ENCODE peak calls at places on chromosomes 7 and 10, in ten cellular contexts. One of them, this sample, is unnamed.
A peak's percentile ranks its signal among the peaks of the same experiment; 100 is the strongest.

GRCh38 chr10:3622845-3623621 is 162.0 kb downstream of the KLF6 start:
- DNase-seq in NCI-H1694 treated with DMSO at 0.1 percent for 48 hours: no peak
- DNase-seq in GM12865: peak; percentile 61
- DNase-seq in HT1080: peak; percentile 21
- DNase-seq in stimulated activated CD8-positive, alpha-beta memory T cell treated with anti-CD3 and anti-CD28 coated beads, Interleukin-12 subunit alpha, Interleukin-12 subunit beta, amount 100 ng/mL, for 1 hour: no peak
- DNase-seq in transverse colon: no peak
- DNase-seq in activated T-helper 1 cell treated with anti-CD3 and anti-CD28 coated beads, Interleukin-2, amount 50 U/mL, for 16 hours: no peak
- DNase-seq in left colon: no peak
- DNase-seq in EH: peak; percentile 88
- DNase-seq in activated CD4-positive, alpha-beta T cell treated with anti-CD3 and anti-CD28 coated beads, Interleukin-2, amount 10 ng/mL, durations not matched to agents 24 days and 14 days: peak; percentile 72
- DNase-seq in this sample: peak; percentile 69

GRCh38 chr10:71671983-71672535 is 47.5 kb downstream of the C10orf105 start:
- DNase-seq in NCI-H1694 treated with DMSO at 0.1 percent for 48 hours: no peak
- DNase-seq in GM12865: no peak
- DNase-seq in HT1080: no peak
- DNase-seq in stimulated activated CD8-positive, alpha-beta memory T cell treated with anti-CD3 and anti-CD28 coated beads, Interleukin-12 subunit alpha, Interleukin-12 subunit beta, amount 100 ng/mL, for 1 hour: no peak
- DNase-seq in transverse colon: no peak
- DNase-seq in activated T-helper 1 cell treated with anti-CD3 and anti-CD28 coated beads, Interleukin-2, amount 50 U/mL, for 16 hours: no peak
- DNase-seq in left colon: no peak
- DNase-seq in EH: no peak
- DNase-seq in activated CD4-positive, alpha-beta T cell treated with anti-CD3 and anti-CD28 coated beads, Interleukin-2, amount 10 ng/mL, durations not matched to agents 24 days and 14 days: no peak
- DNase-seq in this sample: no peak

GRCh38 chr10:15483215-15483970 is 112.3 kb upstream of the FAM171A1 start:
- DNase-seq in NCI-H1694 treated with DMSO at 0.1 percent for 48 hours: no peak
- DNase-seq in GM12865: no peak
- DNase-seq in HT1080: no peak
- DNase-seq in stimulated activated CD8-positive, alpha-beta memory T cell treated with anti-CD3 and anti-CD28 coated beads, Interleukin-12 subunit alpha, Interleukin-12 subunit beta, amount 100 ng/mL, for 1 hour: no peak
- DNase-seq in transverse colon: no peak
- DNase-seq in activated T-helper 1 cell treated with anti-CD3 and anti-CD28 coated beads, Interleukin-2, amount 50 U/mL, for 16 hours: no peak
- DNase-seq in left colon: no peak
- DNase-seq in EH: no peak
- DNase-seq in activated CD4-positive, alpha-beta T cell treated with anti-CD3 and anti-CD28 coated beads, Interleukin-2, amount 10 ng/mL, durations not matched to agents 24 days and 14 days: no peak
- DNase-seq in this sample: no peak

GRCh38 chr10:24691113-24691512 is 32.6 kb downstream of the ARHGAP21 start:
- DNase-seq in NCI-H1694 treated with DMSO at 0.1 percent for 48 hours: no peak
- DNase-seq in GM12865: no peak
- DNase-seq in HT1080: no peak
- DNase-seq in stimulated activated CD8-positive, alpha-beta memory T cell treated with anti-CD3 and anti-CD28 coated beads, Interleukin-12 subunit alpha, Interleukin-12 subunit beta, amount 100 ng/mL, for 1 hour: no peak
- DNase-seq in transverse colon: no peak
- DNase-seq in activated T-helper 1 cell treated with anti-CD3 and anti-CD28 coated beads, Interleukin-2, amount 50 U/mL, for 16 hours: no peak
- DNase-seq in left colon: no peak
- DNase-seq in EH: no peak
- DNase-seq in activated CD4-positive, alpha-beta T cell treated with anti-CD3 and anti-CD28 coated beads, Interleukin-2, amount 10 ng/mL, durations not matched to agents 24 days and 14 days: no peak
- DNase-seq in this sample: no peak

GRCh38 chr7:9036080-9036479 is 602.7 kb downstream of the NXPH1 start:
- DNase-seq in NCI-H1694 treated with DMSO at 0.1 percent for 48 hours: no peak
- DNase-seq in GM12865: no peak
- DNase-seq in HT1080: no peak
- DNase-seq in stimulated activated CD8-positive, alpha-beta memory T cell treated with anti-CD3 and anti-CD28 coated beads, Interleukin-12 subunit alpha, Interleukin-12 subunit beta, amount 100 ng/mL, for 1 hour: no peak
- DNase-seq in transverse colon: no peak
- DNase-seq in activated T-helper 1 cell treated with anti-CD3 and anti-CD28 coated beads, Interleukin-2, amount 50 U/mL, for 16 hours: no peak
- DNase-seq in left colon: no peak
- DNase-seq in EH: no peak
- DNase-seq in activated CD4-positive, alpha-beta T cell treated with anti-CD3 and anti-CD28 coated beads, Interleukin-2, amount 10 ng/mL, durations not matched to agents 24 days and 14 days: no peak
- DNase-seq in this sample: no peak

GRCh38 chr7:5633161-5634106 is 148.0 kb downstream of the RNF216 start:
- DNase-seq in NCI-H1694 treated with DMSO at 0.1 percent for 48 hours: no peak
- DNase-seq in GM12865: no peak
- DNase-seq in HT1080: no peak
- DNase-seq in stimulated activated CD8-positive, alpha-beta memory T cell treated with anti-CD3 and anti-CD28 coated beads, Interleukin-12 subunit alpha, Interleukin-12 subunit beta, amount 100 ng/mL, for 1 hour: no peak
- DNase-seq in transverse colon: no peak
- DNase-seq in activated T-helper 1 cell treated with anti-CD3 and anti-CD28 coated beads, Interleukin-2, amount 50 U/mL, for 16 hours: no peak
- DNase-seq in left colon: no peak
- DNase-seq in EH: no peak
- DNase-seq in activated CD4-positive, alpha-beta T cell treated with anti-CD3 and anti-CD28 coated beads, Interleukin-2, amount 10 ng/mL, durations not matched to agents 24 days and 14 days: no peak
- DNase-seq in this sample: no peak

GRCh38 chr7:147513451-147513850 is 1077.1 kb upstream of the C7orf33 start:
- DNase-seq in NCI-H1694 treated with DMSO at 0.1 percent for 48 hours: peak; percentile 62
- DNase-seq in GM12865: no peak
- DNase-seq in HT1080: no peak
- DNase-seq in stimulated activated CD8-positive, alpha-beta memory T cell treated with anti-CD3 and anti-CD28 coated beads, Interleukin-12 subunit alpha, Interleukin-12 subunit beta, amount 100 ng/mL, for 1 hour: no peak
- DNase-seq in transverse colon: no peak
- DNase-seq in activated T-helper 1 cell treated with anti-CD3 and anti-CD28 coated beads, Interleukin-2, amount 50 U/mL, for 16 hours: no peak
- DNase-seq in left colon: no peak
- DNase-seq in EH: no peak
- DNase-seq in activated CD4-positive, alpha-beta T cell treated with anti-CD3 and anti-CD28 coated beads, Interleukin-2, amount 10 ng/mL, durations not matched to agents 24 days and 14 days: no peak
- DNase-seq in this sample: no peak

GRCh38 chr7:51101111-51101757 is 215.4 kb downstream of the COBL start:
- DNase-seq in NCI-H1694 treated with DMSO at 0.1 percent for 48 hours: no peak
- DNase-seq in GM12865: no peak
- DNase-seq in HT1080: no peak
- DNase-seq in stimulated activated CD8-positive, alpha-beta memory T cell treated with anti-CD3 and anti-CD28 coated beads, Interleukin-12 subunit alpha, Interleukin-12 subunit beta, amount 100 ng/mL, for 1 hour: no peak
- DNase-seq in transverse colon: no peak
- DNase-seq in activated T-helper 1 cell treated with anti-CD3 and anti-CD28 coated beads, Interleukin-2, amount 50 U/mL, for 16 hours: no peak
- DNase-seq in left colon: no peak
- DNase-seq in EH: no peak
- DNase-seq in activated CD4-positive, alpha-beta T cell treated with anti-CD3 and anti-CD28 coated beads, Interleukin-2, amount 10 ng/mL, durations not matched to agents 24 days and 14 days: no peak
- DNase-seq in this sample: no peak

GRCh38 chr10:70586348-70586930 is 16.1 kb downstream of the PRF1 start:
- DNase-seq in NCI-H1694 treated with DMSO at 0.1 percent for 48 hours: no peak
- DNase-seq in GM12865: no peak
- DNase-seq in HT1080: no peak
- DNase-seq in stimulated activated CD8-positive, alpha-beta memory T cell treated with anti-CD3 and anti-CD28 coated beads, Interleukin-12 subunit alpha, Interleukin-12 subunit beta, amount 100 ng/mL, for 1 hour: no peak
- DNase-seq in transverse colon: no peak
- DNase-seq in activated T-helper 1 cell treated with anti-CD3 and anti-CD28 coated beads, Interleukin-2, amount 50 U/mL, for 16 hours: no peak
- DNase-seq in left colon: no peak
- DNase-seq in EH: no peak
- DNase-seq in activated CD4-positive, alpha-beta T cell treated with anti-CD3 and anti-CD28 coated beads, Interleukin-2, amount 10 ng/mL, durations not matched to agents 24 days and 14 days: no peak
- DNase-seq in this sample: no peak

GRCh38 chr7:129923709-129924108 is 29.1 kb downstream of the UBE2H start:
- DNase-seq in NCI-H1694 treated with DMSO at 0.1 percent for 48 hours: no peak
- DNase-seq in GM12865: peak; percentile 51
- DNase-seq in HT1080: peak; percentile 7
- DNase-seq in stimulated activated CD8-positive, alpha-beta memory T cell treated with anti-CD3 and anti-CD28 coated beads, Interleukin-12 subunit alpha, Interleukin-12 subunit beta, amount 100 ng/mL, for 1 hour: no peak
- DNase-seq in transverse colon: no peak
- DNase-seq in activated T-helper 1 cell treated with anti-CD3 and anti-CD28 coated beads, Interleukin-2, amount 50 U/mL, for 16 hours: no peak
- DNase-seq in left colon: no peak
- DNase-seq in EH: peak; percentile 80
- DNase-seq in activated CD4-positive, alpha-beta T cell treated with anti-CD3 and anti-CD28 coated beads, Interleukin-2, amount 10 ng/mL, durations not matched to agents 24 days and 14 days: no peak
- DNase-seq in this sample: no peak

GRCh38 chr10:122252805-122253204 is 18.3 kb upstream of the BTBD16 start:
- DNase-seq in NCI-H1694 treated with DMSO at 0.1 percent for 48 hours: no peak
- DNase-seq in GM12865: no peak
- DNase-seq in HT1080: no peak
- DNase-seq in stimulated activated CD8-positive, alpha-beta memory T cell treated with anti-CD3 and anti-CD28 coated beads, Interleukin-12 subunit alpha, Interleukin-12 subunit beta, amount 100 ng/mL, for 1 hour: no peak
- DNase-seq in transverse colon: no peak
- DNase-seq in activated T-helper 1 cell treated with anti-CD3 and anti-CD28 coated beads, Interleukin-2, amount 50 U/mL, for 16 hours: no peak
- DNase-seq in left colon: no peak
- DNase-seq in EH: no peak
- DNase-seq in activated CD4-positive, alpha-beta T cell treated with anti-CD3 and anti-CD28 coated beads, Interleukin-2, amount 10 ng/mL, durations not matched to agents 24 days and 14 days: no peak
- DNase-seq in this sample: no peak

GRCh38 chr7:132276986-132277716 is 299.1 kb downstream of the PLXNA4 start:
- DNase-seq in NCI-H1694 treated with DMSO at 0.1 percent for 48 hours: peak; percentile 88
- DNase-seq in GM12865: no peak
- DNase-seq in HT1080: peak; percentile 91
- DNase-seq in stimulated activated CD8-positive, alpha-beta memory T cell treated with anti-CD3 and anti-CD28 coated beads, Interleukin-12 subunit alpha, Interleukin-12 subunit beta, amount 100 ng/mL, for 1 hour: no peak
- DNase-seq in transverse colon: no peak
- DNase-seq in activated T-helper 1 cell treated with anti-CD3 and anti-CD28 coated beads, Interleukin-2, amount 50 U/mL, for 16 hours: no peak
- DNase-seq in left colon: no peak
- DNase-seq in EH: peak; percentile 44
- DNase-seq in activated CD4-positive, alpha-beta T cell treated with anti-CD3 and anti-CD28 coated beads, Interleukin-2, amount 10 ng/mL, durations not matched to agents 24 days and 14 days: no peak
- DNase-seq in this sample: no peak

GRCh38 chr10:13400196-13400965 is 52.3 kb upstream of the SEPHS1 start:
- DNase-seq in NCI-H1694 treated with DMSO at 0.1 percent for 48 hours: no peak
- DNase-seq in GM12865: no peak
- DNase-seq in HT1080: no peak
- DNase-seq in stimulated activated CD8-positive, alpha-beta memory T cell treated with anti-CD3 and anti-CD28 coated beads, Interleukin-12 subunit alpha, Interleukin-12 subunit beta, amount 100 ng/mL, for 1 hour: no peak
- DNase-seq in transverse colon: no peak
- DNase-seq in activated T-helper 1 cell treated with anti-CD3 and anti-CD28 coated beads, Interleukin-2, amount 50 U/mL, for 16 hours: no peak
- DNase-seq in left colon: no peak
- DNase-seq in EH: no peak
- DNase-seq in activated CD4-positive, alpha-beta T cell treated with anti-CD3 and anti-CD28 coated beads, Interleukin-2, amount 10 ng/mL, durations not matched to agents 24 days and 14 days: no peak
- DNase-seq in this sample: no peak

GRCh38 chr10:101829561-101830315 is 11.5 kb upstream of the OGA start:
- DNase-seq in NCI-H1694 treated with DMSO at 0.1 percent for 48 hours: no peak
- DNase-seq in GM12865: peak; percentile 74
- DNase-seq in HT1080: no peak
- DNase-seq in stimulated activated CD8-positive, alpha-beta memory T cell treated with anti-CD3 and anti-CD28 coated beads, Interleukin-12 subunit alpha, Interleukin-12 subunit beta, amount 100 ng/mL, for 1 hour: no peak
- DNase-seq in transverse colon: peak; percentile 62
- DNase-seq in activated T-helper 1 cell treated with anti-CD3 and anti-CD28 coated beads, Interleukin-2, amount 50 U/mL, for 16 hours: peak; percentile 49
- DNase-seq in left colon: peak; percentile 60
- DNase-seq in EH: peak; percentile 25
- DNase-seq in activated CD4-positive, alpha-beta T cell treated with anti-CD3 and anti-CD28 coated beads, Interleukin-2, amount 10 ng/mL, durations not matched to agents 24 days and 14 days: peak; percentile 88
- DNase-seq in this sample: peak; percentile 88

GRCh38 chr7:91503934-91504575 is 239.8 kb downstream of the FZD1 start:
- DNase-seq in NCI-H1694 treated with DMSO at 0.1 percent for 48 hours: no peak
- DNase-seq in GM12865: no peak
- DNase-seq in HT1080: no peak
- DNase-seq in stimulated activated CD8-positive, alpha-beta memory T cell treated with anti-CD3 and anti-CD28 coated beads, Interleukin-12 subunit alpha, Interleukin-12 subunit beta, amount 100 ng/mL, for 1 hour: no peak
- DNase-seq in transverse colon: no peak
- DNase-seq in activated T-helper 1 cell treated with anti-CD3 and anti-CD28 coated beads, Interleukin-2, amount 50 U/mL, for 16 hours: no peak
- DNase-seq in left colon: no peak
- DNase-seq in EH: no peak
- DNase-seq in activated CD4-positive, alpha-beta T cell treated with anti-CD3 and anti-CD28 coated beads, Interleukin-2, amount 10 ng/mL, durations not matched to agents 24 days and 14 days: no peak
- DNase-seq in this sample: no peak

GRCh38 chr7:49295136-49295535 is 370.8 kb downstream of the CDC14C start:
- DNase-seq in NCI-H1694 treated with DMSO at 0.1 percent for 48 hours: no peak
- DNase-seq in GM12865: no peak
- DNase-seq in HT1080: peak; percentile 41
- DNase-seq in stimulated activated CD8-positive, alpha-beta memory T cell treated with anti-CD3 and anti-CD28 coated beads, Interleukin-12 subunit alpha, Interleukin-12 subunit beta, amount 100 ng/mL, for 1 hour: no peak
- DNase-seq in transverse colon: no peak
- DNase-seq in activated T-helper 1 cell treated with anti-CD3 and anti-CD28 coated beads, Interleukin-2, amount 50 U/mL, for 16 hours: no peak
- DNase-seq in left colon: no peak
- DNase-seq in EH: no peak
- DNase-seq in activated CD4-positive, alpha-beta T cell treated with anti-CD3 and anti-CD28 coated beads, Interleukin-2, amount 10 ng/mL, durations not matched to agents 24 days and 14 days: no peak
- DNase-seq in this sample: no peak

GRCh38 chr7:66198956-66199355 is 6.2 kb upstream of the TPST1 start:
- DNase-seq in NCI-H1694 treated with DMSO at 0.1 percent for 48 hours: no peak
- DNase-seq in GM12865: no peak
- DNase-seq in HT1080: no peak
- DNase-seq in stimulated activated CD8-positive, alpha-beta memory T cell treated with anti-CD3 and anti-CD28 coated beads, Interleukin-12 subunit alpha, Interleukin-12 subunit beta, amount 100 ng/mL, for 1 hour: no peak
- DNase-seq in transverse colon: no peak
- DNase-seq in activated T-helper 1 cell treated with anti-CD3 and anti-CD28 coated beads, Interleukin-2, amount 50 U/mL, for 16 hours: no peak
- DNase-seq in left colon: no peak
- DNase-seq in EH: no peak
- DNase-seq in activated CD4-positive, alpha-beta T cell treated with anti-CD3 and anti-CD28 coated beads, Interleukin-2, amount 10 ng/mL, durations not matched to agents 24 days and 14 days: no peak
- DNase-seq in this sample: no peak

GRCh38 chr7:70347880-70348279 is 749.6 kb downstream of the AUTS2 start:
- DNase-seq in NCI-H1694 treated with DMSO at 0.1 percent for 48 hours: no peak
- DNase-seq in GM12865: peak; percentile 73
- DNase-seq in HT1080: no peak
- DNase-seq in stimulated activated CD8-positive, alpha-beta memory T cell treated with anti-CD3 and anti-CD28 coated beads, Interleukin-12 subunit alpha, Interleukin-12 subunit beta, amount 100 ng/mL, for 1 hour: no peak
- DNase-seq in transverse colon: no peak
- DNase-seq in activated T-helper 1 cell treated with anti-CD3 and anti-CD28 coated beads, Interleukin-2, amount 50 U/mL, for 16 hours: no peak
- DNase-seq in left colon: no peak
- DNase-seq in EH: no peak
- DNase-seq in activated CD4-positive, alpha-beta T cell treated with anti-CD3 and anti-CD28 coated beads, Interleukin-2, amount 10 ng/mL, durations not matched to agents 24 days and 14 days: no peak
- DNase-seq in this sample: no peak

GRCh38 chr7:114293289-114294012 is 121.2 kb upstream of the FOXP2 start:
- DNase-seq in NCI-H1694 treated with DMSO at 0.1 percent for 48 hours: no peak
- DNase-seq in GM12865: no peak
- DNase-seq in HT1080: peak; percentile 13
- DNase-seq in stimulated activated CD8-positive, alpha-beta memory T cell treated with anti-CD3 and anti-CD28 coated beads, Interleukin-12 subunit alpha, Interleukin-12 subunit beta, amount 100 ng/mL, for 1 hour: no peak
- DNase-seq in transverse colon: no peak
- DNase-seq in activated T-helper 1 cell treated with anti-CD3 and anti-CD28 coated beads, Interleukin-2, amount 50 U/mL, for 16 hours: no peak
- DNase-seq in left colon: no peak
- DNase-seq in EH: no peak
- DNase-seq in activated CD4-positive, alpha-beta T cell treated with anti-CD3 and anti-CD28 coated beads, Interleukin-2, amount 10 ng/mL, durations not matched to agents 24 days and 14 days: no peak
- DNase-seq in this sample: no peak

GRCh38 chr10:620417-620816 is 69.1 kb downstream of the DIP2C start:
- DNase-seq in NCI-H1694 treated with DMSO at 0.1 percent for 48 hours: no peak
- DNase-seq in GM12865: no peak
- DNase-seq in HT1080: no peak
- DNase-seq in stimulated activated CD8-positive, alpha-beta memory T cell treated with anti-CD3 and anti-CD28 coated beads, Interleukin-12 subunit alpha, Interleukin-12 subunit beta, amount 100 ng/mL, for 1 hour: no peak
- DNase-seq in transverse colon: no peak
- DNase-seq in activated T-helper 1 cell treated with anti-CD3 and anti-CD28 coated beads, Interleukin-2, amount 50 U/mL, for 16 hours: no peak
- DNase-seq in left colon: no peak
- DNase-seq in EH: no peak
- DNase-seq in activated CD4-positive, alpha-beta T cell treated with anti-CD3 and anti-CD28 coated beads, Interleukin-2, amount 10 ng/mL, durations not matched to agents 24 days and 14 days: no peak
- DNase-seq in this sample: peak; percentile 71

This sample was measured in NAMALWA.